ENCODE peak calls at places on chromosomes 13 and 19, in five cellular contexts. S is stimulated activated CD4-positive, alpha-beta T cell treated with anti-CD3 and anti-CD28 coated beads, Interleukin-1b, Interleukin-23, amount 100 ng/mL, for 24 hours; I is substantia nigra; R is astrocyte of the spinal cord; Y is body of pancreas. V is an unnamed sample.

GRCh38 chr13:80121038-80121437 is 219.9 kb downstream of the SPRY2 start:
- DNase-seq in S (no peak), I (no peak), R (no peak), Y (no peak), V (no peak)

GRCh38 chr13:76048675-76049396 is 412.7 kb downstream of the LMO7 start:
- DNase-seq in S (no peak), I (no peak), R (no peak), Y (no peak), V (no peak)

GRCh38 chr13:95510950-95511349 is 41.6 kb upstream of the CLDN10 start:
- DNase-seq in S (no peak), I (no peak), R (no peak), Y (no peak), V (no peak)

GRCh38 chr19:4197625-4198466 is 15.4 kb downstream of the ANKRD24 start:
- DNase-seq in S (no peak), I (no peak), R (no peak), Y (no peak), V (peak)

GRCh38 chr13:77697208-77698103 is at the start of gene SLAIN1:
- DNase-seq in S (peak), I (peak), R (peak), Y (peak), V (peak)

GRCh38 chr19:51607077-51607476 is 23.1 kb downstream of the SIGLEC5 start:
- DNase-seq in S (peak), I (no peak), R (no peak), Y (no peak), V (peak)

GRCh38 chr13:28466151-28466550 is 28.8 kb downstream of the FLT1 start:
- DNase-seq in S (no peak), I (no peak), R (no peak), Y (no peak), V (no peak)

GRCh38 chr13:113995051-113995601 is 21.2 kb upstream of the C13orf46 start:
- DNase-seq in S (no peak), I (no peak), R (no peak), Y (no peak), V (no peak)

GRCh38 chr19:17232258-17232657 is 6.2 kb downstream of the OCEL1 start:
- DNase-seq in S (no peak), I (no peak), R (no peak), Y (no peak), V (no peak)

GRCh38 chr13:21670006-21670882 is 629 bp upstream of the FGF9 start:
- DNase-seq in S (no peak), I (no peak), R (peak), Y (peak), V (peak)

GRCh38 chr19:41016488-41017071 is 25.5 kb downstream of the CYP2B6 start:
- DNase-seq in S (no peak), I (no peak), R (no peak), Y (no peak), V (no peak)

GRCh38 chr13:43196171-43196611 is 172.8 kb downstream of the DNAJC15 start:
- DNase-seq in S (no peak), I (no peak), R (peak), Y (peak), V (no peak)

GRCh38 chr19:35518313-35518712 is 4.9 kb upstream of the DMKN start:
- DNase-seq in S (no peak), I (no peak), R (peak), Y (no peak), V (no peak)

GRCh38 chr19:11578342-11579142 is 1.1 kb upstream of the ACP5 start:
- DNase-seq in S (no peak), I (no peak), R (no peak), Y (peak), V (peak)

GRCh38 chr19:29873024-29873800 is 61.4 kb downstream of the CCNE1 start:
- DNase-seq in S (peak), I (no peak), R (no peak), Y (peak), V (peak)

GRCh38 chr13:100644328-100644727 is 30.3 kb downstream of the TMTC4 start:
- DNase-seq in S (no peak), I (no peak), R (no peak), Y (no peak), V (no peak)

GRCh38 chr13:108851660-108852059 is 222.2 kb downstream of the MYO16 start:
- DNase-seq in S (no peak), I (no peak), R (no peak), Y (no peak), V (no peak)

GRCh38 chr19:21604941-21605548 is 99.6 kb downstream of the ZNF429 start:
- DNase-seq in S (no peak), I (no peak), R (peak), Y (peak), V (no peak)

V was measured in activated CD4-positive, alpha-beta T cell treated with anti-CD3 and anti-CD28 coated beads for 36 hours.